ENCODE peak calls at places on chromosomes 12 and 14, in nine cellular contexts. F is A549, P is right lobe of liver, J is body of pancreas, K is gastrocnemius medialis, G is stomach, B is HCT116, X is tibial nerve, C is IMR-90. L is an unnamed sample. For H3K4me1, the result is how much of the 10 kb centered on the place peaks cover.

GRCh38 chr14:85572845-85573244 is 42.9 kb downstream of the FLRT2 start:
- DNase-seq in K (no peak), C (peak), X (no peak), J (no peak), B (no peak), F (peak), G (no peak), P (no peak), L (no peak)

GRCh38 chr12:34394211-34395055 is 372.1 kb downstream of the ALG10 start:
- DNase-seq in F (no peak), B (no peak), G (peak), K (peak), X (peak), P (peak), J (peak), C (no peak), L (peak)

GRCh38 chr12:69057742-69058141 is 124.8 kb upstream of the CPM start:
- DNase-seq in P (no peak), K (no peak), B (no peak), J (no peak), G (no peak), X (no peak), C (no peak), F (no peak), L (no peak)

GRCh38 chr12:99257672-99258071 is 389.9 kb upstream of the GARIN6 start:
- DNase-seq in P (no peak), X (no peak), C (no peak), K (no peak), G (no peak), J (no peak), B (no peak), F (no peak), L (no peak)

GRCh38 chr12:6620137-6620884 is 13.1 kb upstream of the CHD4 start:
- DNase-seq in K (no peak), J (peak), C (no peak), F (no peak), G (no peak), P (peak), X (no peak), B (no peak), L (no peak)

GRCh38 chr14:90523544-90523943 is 126.7 kb downstream of the CALM1 start:
- DNase-seq in B (no peak), G (no peak), C (peak), F (no peak), J (no peak), P (no peak), X (no peak), K (no peak), L (no peak)

GRCh38 chr12:56317675-56318074 is 1.9 kb upstream of the CNPY2 start:
- DNase-seq in F (no peak), B (no peak), P (no peak), C (no peak), K (no peak), X (no peak), J (no peak), G (no peak), L (no peak)

GRCh38 chr12:49126852-49127763 is 4.1 kb downstream of the TUBA1B start:
- DNase-seq in J (no peak), P (no peak), B (no peak), K (no peak), C (no peak), F (peak), X (no peak), G (no peak), L (no peak)

GRCh38 chr12:128388461-128388921 is 121.5 kb downstream of the TMEM132C start:
- DNase-seq in B (no peak), G (no peak), F (no peak), P (no peak), C (no peak), K (peak), X (no peak), J (no peak), L (peak)

GRCh38 chr14:79011920-79012204 is 841.7 kb downstream of the NRXN3 start:
- DNase-seq in F (no peak), X (no peak), K (no peak), C (no peak), J (no peak), P (no peak), G (no peak), B (no peak), L (no peak)

GRCh38 chr12:6965026-6965661 is 5.3 kb downstream of the PHB2 start:
- DNase-seq in J (peak), C (peak), P (peak), G (peak), F (peak), K (peak), B (peak), X (no peak), L (peak)

GRCh38 chr14:35789651-35790050 is 19.4 kb downstream of the RALGAPA1 start:
- DNase-seq in J (no peak), X (no peak), F (no peak), C (peak), G (no peak), K (no peak), P (no peak), B (no peak), L (no peak)

GRCh38 chr12:12563529-12563928 is 866 bp upstream of the DUSP16 start:
- DNase-seq in X (no peak), K (no peak), B (no peak), F (no peak), P (no peak), C (peak), J (no peak), G (no peak), L (no peak)

GRCh38 chr12:117052386-117053049 is 46.7 kb downstream of the TESC start:
- DNase-seq in K (no peak), X (no peak), P (no peak), J (no peak), F (no peak), B (no peak), C (no peak), G (no peak), L (no peak)

GRCh38 chr12:111406474-111407370 is 999 bp downstream of the SH2B3 start:
- DNase-seq in F (no peak), C (no peak), B (no peak), X (no peak), G (no peak), P (peak), K (no peak), J (no peak), L (no peak)

GRCh38 chr12:90908465-90908864 is 46.5 kb downstream of the CCER1 start:
- DNase-seq in G (no peak), F (peak), K (no peak), P (no peak), C (peak), B (no peak), J (no peak), X (no peak), L (no peak)

GRCh38 chr12:11545438-11546330 is 103.8 kb upstream of the ETV6 start:
- DNase-seq in G (no peak), X (no peak), F (no peak), J (no peak), P (no peak), K (no peak), B (no peak), C (no peak), L (no peak)

GRCh38 chr14:72560331-72560730 is 333.6 kb downstream of the DPF3 start:
- DNase-seq in G (peak), J (peak), P (no peak), B (no peak), K (no peak), F (no peak), C (no peak), X (no peak), L (no peak)

GRCh38 chr12:55922126-55922525 is 5.6 kb downstream of the PYM1 start:
- DNase-seq in F (no peak), G (no peak), P (no peak), X (no peak), B (no peak), J (no peak), C (no peak), K (no peak), L (no peak)

GRCh38 chr12:108570743-108571603 is 8.6 kb downstream of the ISCU start:
- DNase-seq in X (no peak), K (no peak), J (no peak), G (no peak), P (no peak), B (peak), C (peak), F (peak), L (no peak)

GRCh38 chr12:108573310-108573709 is 10.9 kb downstream of the ISCU start:
- DNase-seq in K (no peak), J (no peak), G (no peak), X (no peak), C (no peak), F (no peak), P (no peak), B (no peak), L (no peak)

GRCh38 chr12:108571604-108572165 is 9.3 kb downstream of the ISCU start:
- DNase-seq in F (no peak), P (no peak), K (no peak), X (no peak), B (no peak), C (no peak), G (no peak), J (no peak), L (no peak)

GRCh38 chr12:108575199-108575912 is 13.0 kb downstream of the ISCU start:
- DNase-seq in J (no peak), F (no peak), K (no peak), B (no peak), P (no peak), C (no peak), X (no peak), G (no peak), L (no peak)

GRCh38 chr12:108572166-108572790 is 9.9 kb downstream of the ISCU start:
- DNase-seq in G (no peak), P (no peak), B (no peak), C (no peak), K (no peak), F (no peak), J (no peak), X (no peak), L (no peak)
- TF ChIP-seq POLR2A in G (no peak), P (no peak), B (no peak), C (no peak), K (no peak), F (no peak), J (no peak), X (no peak), L (no peak)

GRCh38 chr12:31369712-31370521 is 44.0 kb upstream of the SINHCAF start:
- DNase-seq in X (peak), J (peak), K (peak), F (no peak), C (peak), G (peak), B (no peak), P (no peak), L (peak)

GRCh38 chr12:31366104-31366621 is 40.2 kb upstream of the SINHCAF start:
- DNase-seq in K (no peak), F (no peak), P (no peak), J (no peak), G (no peak), C (no peak), B (no peak), X (no peak), L (no peak)

GRCh38 chr12:31368666-31369361 is 42.9 kb upstream of the SINHCAF start:
- DNase-seq in C (peak), X (no peak), G (peak), P (no peak), J (no peak), B (no peak), F (no peak), K (no peak), L (no peak)

DNA sequence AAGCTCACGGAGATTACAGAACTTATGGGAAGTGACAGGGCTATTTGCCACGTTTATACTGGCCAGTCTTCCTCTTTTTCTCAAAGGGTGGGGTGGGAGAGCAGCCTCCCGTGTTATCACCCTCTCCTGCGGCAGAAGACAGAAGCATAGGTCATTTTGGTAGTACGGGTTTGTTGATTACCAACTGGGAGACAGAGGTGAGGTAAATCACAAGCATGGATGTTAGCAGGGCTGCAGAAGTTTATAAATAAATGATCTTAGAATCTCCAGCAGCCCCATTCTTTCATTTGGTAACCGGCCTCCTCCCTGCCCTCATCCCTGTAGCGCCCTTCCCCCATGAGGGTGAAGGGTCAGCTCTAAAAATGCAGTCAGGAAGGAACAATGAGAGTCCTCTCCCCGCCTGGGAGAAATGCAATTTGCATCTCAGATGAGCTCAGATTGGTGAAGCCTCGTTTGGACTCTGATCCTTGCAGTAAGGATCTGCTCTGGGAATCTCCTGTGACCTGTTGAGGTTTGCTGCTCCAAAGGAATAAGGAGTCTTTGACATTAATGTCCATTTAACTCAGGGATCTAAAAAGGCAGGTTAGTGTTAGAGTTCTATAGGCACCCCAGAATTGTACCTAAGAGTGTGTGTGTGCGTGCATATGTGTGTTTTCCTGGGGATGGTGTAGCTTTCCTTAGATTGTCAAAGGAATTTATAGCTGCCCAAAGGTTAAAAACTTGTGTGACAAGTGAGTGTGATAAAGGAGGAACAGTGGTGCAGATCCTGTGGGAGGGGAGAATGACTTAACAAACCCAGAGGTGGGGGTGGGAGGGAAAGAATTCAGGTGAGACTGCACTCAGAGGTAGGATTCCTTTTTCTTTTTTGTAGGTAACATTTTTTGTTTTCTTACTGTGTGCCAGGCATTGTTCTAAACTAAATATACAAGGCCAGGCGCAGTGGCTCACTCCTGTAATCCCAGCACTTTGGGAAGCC is 45.0 kb upstream of the SINHCAF start:
- DNase-seq in B (no peak), G (no peak), J (no peak), F (no peak), K (no peak), X (no peak), C (no peak), P (no peak), L (no peak)
- H3K27ac ChIP-seq in B (no peak), G (peak), J (no peak), F (no peak), K (no peak), X (peak), C (no peak), P (no peak), L (no peak)

GRCh38 chr14:77043177-77043983 is 14.9 kb upstream of the IRF2BPL start:
- DNase-seq in F (peak), B (no peak), P (no peak), J (no peak), G (no peak), X (no peak), C (peak), K (no peak), L (peak)
- H3K4me1 ChIP-seq in F (half or more), B (half or more), P (half or more), J (half or more), G (half or more), X (under half), C (under half), K (half or more), L (under half)

GRCh38 chr14:49992901-49993335 is 100.0 kb downstream of the ARF6 start:
- DNase-seq in G (no peak), P (peak), F (peak), X (no peak), C (peak), B (no peak), J (no peak), K (no peak), L (no peak)
- TF ChIP-seq POLR2A in G (no peak), P (peak), F (peak), X (no peak), C (no peak), B (no peak), J (no peak), K (no peak), L (no peak)

GRCh38 chr12:77435446-77436091 is 370.2 kb upstream of the E2F7 start:
- DNase-seq in F (no peak), J (no peak), P (no peak), K (no peak), C (no peak), X (no peak), G (no peak), B (no peak), L (no peak)
- H3K27ac ChIP-seq in F (no peak), J (no peak), P (no peak), K (no peak), C (no peak), X (no peak), G (no peak), B (no peak), L (no peak)

GRCh38 chr12:51914034-51914923 is 7.0 kb downstream of the ACVRL1 start:
- DNase-seq in B (no peak), X (no peak), K (no peak), G (no peak), F (no peak), J (no peak), C (no peak), P (no peak), L (no peak)
- H3K4me1 ChIP-seq in B (under half), X (under half), K (under half), G (half or more), F (under half), J (under half), C (under half), P (under half), L (under half)

DNA sequence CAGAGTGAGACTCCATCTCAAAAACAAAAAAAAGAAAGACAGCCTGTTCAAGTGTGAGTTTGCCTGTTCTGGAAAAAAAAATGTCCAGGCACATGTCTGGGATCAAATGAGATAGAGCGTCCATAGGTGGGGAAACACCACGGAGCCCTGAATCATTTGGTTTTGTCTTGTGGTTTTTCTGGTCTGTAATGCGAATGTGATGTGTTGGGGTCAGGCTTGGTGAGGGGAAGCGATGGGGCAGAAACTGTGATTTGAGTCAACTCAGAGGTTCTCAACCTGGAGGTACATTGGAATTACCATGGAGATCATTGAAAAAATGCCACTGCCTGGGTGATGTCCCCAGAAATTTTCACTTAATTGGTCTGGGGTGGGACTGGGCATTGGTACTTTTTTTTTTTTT is 183.9 kb upstream of the PWP1 start:
- DNase-seq in P (no peak), G (no peak), C (no peak), J (no peak), X (no peak), B (no peak), K (no peak), F (no peak), L (no peak)
- TF ChIP-seq POLR2A in P (no peak), G (no peak), C (no peak), J (no peak), X (no peak), B (no peak), K (no peak), F (no peak), L (no peak)

GRCh38 chr12:113039911-113040425 is 16.6 kb upstream of the DTX1 start:
- DNase-seq in J (no peak), F (no peak), G (no peak), B (no peak), X (no peak), P (no peak), C (no peak), K (no peak), L (no peak)
- H3K27ac ChIP-seq in J (no peak), F (no peak), G (no peak), B (no peak), X (no peak), P (no peak), C (no peak), K (no peak), L (no peak)